ENCODE peak calls at places on chromosomes 11 and 22, in nine cellular contexts. One of them, this sample, is unnamed.
A peak's percentile ranks its signal among the peaks of the same experiment; 100 is the strongest.

GRCh38 chr22:37470087-37470445 is 16.1 kb downstream of the MFNG start:
- DNase-seq in Caco-2: no peak
- DNase-seq in CD8-positive, alpha-beta T cell: no peak
- DNase-seq in A549: no peak
- DNase-seq in lower lobe of right lung: no peak
- DNase-seq in glutamatergic neuron: no peak
- DNase-seq in fibroblast of the aortic adventitia: no peak
- DNase-seq in PC-3: no peak
- DNase-seq in AG09309: no peak
- DNase-seq in this sample: no peak

GRCh38 chr22:25281675-25282345 is 62.4 kb downstream of the CRYBB2 start:
- DNase-seq in lower lobe of right lung: no peak
- DNase-seq in AG09309: no peak
- DNase-seq in A549: no peak
- DNase-seq in CD8-positive, alpha-beta T cell: no peak
- DNase-seq in glutamatergic neuron: peak; percentile 24
- DNase-seq in fibroblast of the aortic adventitia: no peak
- DNase-seq in Caco-2: no peak
- DNase-seq in PC-3: no peak
- DNase-seq in this sample: peak; percentile 12

GRCh38 chr22:26308467-26308866 is 120.6 kb upstream of the ASPHD2 start:
- DNase-seq in A549: no peak
- DNase-seq in lower lobe of right lung: no peak
- DNase-seq in Caco-2: no peak
- DNase-seq in AG09309: no peak
- DNase-seq in fibroblast of the aortic adventitia: no peak
- DNase-seq in glutamatergic neuron: no peak
- DNase-seq in PC-3: no peak
- DNase-seq in CD8-positive, alpha-beta T cell: no peak
- DNase-seq in this sample: no peak

GRCh38 chr22:17921871-17922821 is 102.2 kb downstream of the MICAL3 start:
- DNase-seq in AG09309: no peak
- DNase-seq in A549: no peak
- DNase-seq in PC-3: no peak
- DNase-seq in CD8-positive, alpha-beta T cell: no peak
- DNase-seq in fibroblast of the aortic adventitia: no peak
- DNase-seq in Caco-2: peak; percentile 30
- DNase-seq in glutamatergic neuron: no peak
- DNase-seq in lower lobe of right lung: no peak
- DNase-seq in this sample: no peak

GRCh38 chr22:28366856-28367255 is 312.8 kb downstream of the TTC28 start:
- DNase-seq in fibroblast of the aortic adventitia: no peak
- DNase-seq in A549: no peak
- DNase-seq in lower lobe of right lung: no peak
- DNase-seq in AG09309: no peak
- DNase-seq in Caco-2: no peak
- DNase-seq in PC-3: no peak
- DNase-seq in CD8-positive, alpha-beta T cell: no peak
- DNase-seq in glutamatergic neuron: no peak
- DNase-seq in this sample: no peak

GRCh38 chr11:76699461-76700091 is 29.0 kb upstream of the LRRC32 start:
- DNase-seq in lower lobe of right lung: no peak
- DNase-seq in AG09309: no peak
- DNase-seq in Caco-2: no peak
- DNase-seq in fibroblast of the aortic adventitia: no peak
- DNase-seq in CD8-positive, alpha-beta T cell: no peak
- DNase-seq in PC-3: no peak
- DNase-seq in A549: no peak
- DNase-seq in glutamatergic neuron: no peak
- DNase-seq in this sample: no peak

GRCh38 chr11:82994615-82995014 is 77.1 kb downstream of the RAB30 start:
- DNase-seq in CD8-positive, alpha-beta T cell: no peak
- DNase-seq in lower lobe of right lung: no peak
- DNase-seq in Caco-2: no peak
- DNase-seq in glutamatergic neuron: no peak
- DNase-seq in AG09309: no peak
- DNase-seq in PC-3: no peak
- DNase-seq in fibroblast of the aortic adventitia: peak; percentile 10
- DNase-seq in A549: no peak
- DNase-seq in this sample: no peak

GRCh38 chr11:102280237-102280833 is 36.9 kb upstream of the BIRC3 start:
- DNase-seq in PC-3: no peak
- DNase-seq in A549: no peak
- DNase-seq in AG09309: no peak
- DNase-seq in Caco-2: no peak
- DNase-seq in lower lobe of right lung: no peak
- DNase-seq in fibroblast of the aortic adventitia: no peak
- DNase-seq in CD8-positive, alpha-beta T cell: no peak
- DNase-seq in glutamatergic neuron: no peak
- DNase-seq in this sample: no peak

GRCh38 chr22:33038131-33038772 is 19.9 kb downstream of the SYN3 start:
- DNase-seq in fibroblast of the aortic adventitia: no peak
- DNase-seq in lower lobe of right lung: no peak
- DNase-seq in AG09309: no peak
- DNase-seq in Caco-2: no peak
- DNase-seq in PC-3: no peak
- DNase-seq in A549: no peak
- DNase-seq in CD8-positive, alpha-beta T cell: no peak
- DNase-seq in glutamatergic neuron: no peak
- DNase-seq in this sample: no peak

GRCh38 chr22:21942407-21942895 is 10.2 kb downstream of the PPM1F start:
- DNase-seq in AG09309: peak; percentile 40
- DNase-seq in PC-3: peak; percentile 87
- DNase-seq in CD8-positive, alpha-beta T cell: no peak
- DNase-seq in Caco-2: no peak
- DNase-seq in fibroblast of the aortic adventitia: peak; percentile 92
- DNase-seq in A549: peak; percentile 49
- DNase-seq in lower lobe of right lung: peak; percentile 80
- DNase-seq in glutamatergic neuron: no peak
- DNase-seq in this sample: peak; percentile 72

GRCh38 chr11:57162179-57162898 is 19.4 kb upstream of the LRRC55 start:
- DNase-seq in PC-3: no peak
- DNase-seq in A549: no peak
- DNase-seq in Caco-2: no peak
- DNase-seq in glutamatergic neuron: no peak
- DNase-seq in AG09309: no peak
- DNase-seq in lower lobe of right lung: no peak
- DNase-seq in fibroblast of the aortic adventitia: peak; percentile 34
- DNase-seq in CD8-positive, alpha-beta T cell: no peak
- DNase-seq in this sample: no peak

GRCh38 chr11:57779275-57779674 is 17.7 kb downstream of the CTNND1 start:
- DNase-seq in glutamatergic neuron: no peak
- DNase-seq in CD8-positive, alpha-beta T cell: no peak
- DNase-seq in A549: peak; percentile 63
- DNase-seq in Caco-2: peak; percentile 74
- DNase-seq in lower lobe of right lung: no peak
- DNase-seq in PC-3: peak; percentile 82
- DNase-seq in fibroblast of the aortic adventitia: peak; percentile 78
- DNase-seq in AG09309: no peak
- DNase-seq in this sample: no peak

GRCh38 chr22:29938285-29938693 is 55.3 kb downstream of the MTMR3 start:
- DNase-seq in CD8-positive, alpha-beta T cell: no peak
- DNase-seq in A549: no peak
- DNase-seq in PC-3: no peak
- DNase-seq in glutamatergic neuron: no peak
- DNase-seq in Caco-2: no peak
- DNase-seq in fibroblast of the aortic adventitia: no peak
- DNase-seq in AG09309: no peak
- DNase-seq in lower lobe of right lung: no peak
- DNase-seq in this sample: no peak

GRCh38 chr11:78212586-78213371 is 24.1 kb downstream of the USP35 start:
- DNase-seq in glutamatergic neuron: no peak
- DNase-seq in AG09309: no peak
- DNase-seq in PC-3: no peak
- DNase-seq in fibroblast of the aortic adventitia: peak; percentile 48
- DNase-seq in lower lobe of right lung: no peak
- DNase-seq in Caco-2: no peak
- DNase-seq in A549: no peak
- DNase-seq in CD8-positive, alpha-beta T cell: no peak
- DNase-seq in this sample: no peak

GRCh38 chr11:8239056-8239455 is 24.6 kb downstream of the LMO1 start:
- DNase-seq in AG09309: no peak
- DNase-seq in Caco-2: no peak
- DNase-seq in glutamatergic neuron: peak; percentile 42
- DNase-seq in CD8-positive, alpha-beta T cell: no peak
- DNase-seq in A549: no peak
- DNase-seq in lower lobe of right lung: no peak
- DNase-seq in PC-3: no peak
- DNase-seq in fibroblast of the aortic adventitia: no peak
- DNase-seq in this sample: no peak

DNA sequence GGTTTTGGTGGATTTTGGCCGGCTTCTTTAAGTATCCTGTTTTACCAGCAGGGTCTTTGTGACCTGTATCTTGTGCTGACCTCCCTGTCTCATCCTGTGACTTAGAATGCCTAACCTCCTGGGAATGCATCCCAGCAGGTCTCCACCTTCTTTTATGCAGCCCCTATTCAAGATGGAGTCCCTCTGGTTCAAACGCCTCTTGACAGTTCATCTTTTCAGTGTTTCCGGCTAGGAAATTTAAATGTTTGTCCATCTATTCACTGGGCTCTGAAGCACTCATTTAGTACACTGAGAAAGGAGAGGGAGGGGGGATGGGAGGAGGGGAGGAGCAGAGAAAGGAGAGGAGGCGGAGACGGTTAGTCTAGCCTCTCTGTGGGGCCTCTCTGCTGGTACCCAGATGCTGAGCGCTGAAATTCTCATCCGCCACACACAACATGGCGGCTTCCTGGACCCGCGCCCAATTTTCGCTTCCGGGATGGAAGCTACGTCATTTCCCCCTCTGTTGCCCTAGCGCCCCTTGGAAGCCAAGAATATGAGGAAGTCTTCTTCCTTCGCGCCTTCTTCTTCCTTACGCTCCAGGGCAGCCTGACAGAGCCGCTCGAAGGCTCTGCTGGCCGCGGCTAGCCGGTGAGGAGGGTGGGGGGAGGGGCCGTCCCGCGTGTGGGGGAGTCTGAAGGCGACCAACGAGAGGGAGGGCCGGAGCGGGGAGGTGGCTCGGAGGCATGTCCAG is 69.0 kb upstream of the SYT13 start:
- DNase-seq in CD8-positive, alpha-beta T cell: peak; percentile 80
- DNase-seq in A549: peak; percentile 75
- DNase-seq in glutamatergic neuron: peak; percentile 85
- DNase-seq in lower lobe of right lung: peak; percentile 83
- DNase-seq in fibroblast of the aortic adventitia: peak; percentile 62
- DNase-seq in Caco-2: no peak
- DNase-seq in PC-3: no peak
- DNase-seq in AG09309: no peak
- DNase-seq in this sample: peak; percentile 63
- TF ChIP-seq CTCF in CD8-positive, alpha-beta T cell: no peak
- TF ChIP-seq CTCF in A549: no peak
- TF ChIP-seq CTCF in glutamatergic neuron: no peak
- TF ChIP-seq CTCF in lower lobe of right lung: no peak
- TF ChIP-seq CTCF in fibroblast of the aortic adventitia: no peak
- TF ChIP-seq CTCF in Caco-2: no peak
- TF ChIP-seq CTCF in PC-3: no peak
- TF ChIP-seq CTCF in AG09309: no peak
- TF ChIP-seq CTCF in this sample: no peak

GRCh38 chr11:134045799-134046635 is 22.9 kb upstream of the JAM3 start:
- DNase-seq in AG09309: no peak
- DNase-seq in Caco-2: peak; percentile 31
- DNase-seq in glutamatergic neuron: peak; percentile 62
- DNase-seq in A549: no peak
- DNase-seq in PC-3: no peak
- DNase-seq in CD8-positive, alpha-beta T cell: no peak
- DNase-seq in lower lobe of right lung: no peak
- DNase-seq in fibroblast of the aortic adventitia: no peak
- DNase-seq in this sample: peak; percentile 50
- TF ChIP-seq CTCF in AG09309: peak; percentile 56
- TF ChIP-seq CTCF in Caco-2: peak; percentile 17
- TF ChIP-seq CTCF in glutamatergic neuron: peak; percentile 53
- TF ChIP-seq CTCF in A549: no peak
- TF ChIP-seq CTCF in PC-3: no peak
- TF ChIP-seq CTCF in CD8-positive, alpha-beta T cell: peak; percentile 45
- TF ChIP-seq CTCF in lower lobe of right lung: peak; percentile 20
- TF ChIP-seq CTCF in fibroblast of the aortic adventitia: peak; percentile 58
- TF ChIP-seq CTCF in this sample: no peak

DNA sequence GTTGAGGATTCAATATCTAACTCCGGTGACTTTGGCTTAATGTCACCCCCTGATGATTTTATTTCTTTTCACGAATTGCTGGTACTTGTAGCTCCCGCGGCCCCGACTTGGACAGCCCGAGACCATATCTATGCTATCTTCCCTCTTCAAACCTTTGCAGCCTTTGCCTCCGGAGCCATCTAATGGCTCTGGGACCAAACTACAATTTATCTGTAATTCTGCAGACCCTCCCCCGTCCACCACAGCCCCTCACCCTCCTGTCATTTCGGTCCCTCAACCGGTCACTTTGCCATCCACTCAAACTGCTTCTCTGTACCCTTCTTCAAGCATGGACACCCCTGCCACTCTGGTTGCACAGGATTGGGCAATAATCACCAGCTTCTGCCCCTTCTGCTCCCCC is 25.7 kb upstream of the ALDH3B2 start:
- DNase-seq in Caco-2: no peak
- DNase-seq in A549: no peak
- DNase-seq in AG09309: no peak
- DNase-seq in glutamatergic neuron: no peak
- DNase-seq in fibroblast of the aortic adventitia: no peak
- DNase-seq in lower lobe of right lung: no peak
- DNase-seq in PC-3: no peak
- DNase-seq in CD8-positive, alpha-beta T cell: no peak
- DNase-seq in this sample: no peak
- TF ChIP-seq CTCF in Caco-2: no peak
- TF ChIP-seq CTCF in A549: no peak
- TF ChIP-seq CTCF in AG09309: no peak
- TF ChIP-seq CTCF in glutamatergic neuron: no peak
- TF ChIP-seq CTCF in fibroblast of the aortic adventitia: no peak
- TF ChIP-seq CTCF in lower lobe of right lung: no peak
- TF ChIP-seq CTCF in PC-3: peak; percentile 25
- TF ChIP-seq CTCF in CD8-positive, alpha-beta T cell: no peak
- TF ChIP-seq CTCF in this sample: no peak

GRCh38 chr22:43829904-43830851 is 18.1 kb upstream of the EFCAB6 start:
- DNase-seq in PC-3: no peak
- DNase-seq in CD8-positive, alpha-beta T cell: no peak
- DNase-seq in Caco-2: no peak
- DNase-seq in lower lobe of right lung: peak; percentile 56
- DNase-seq in A549: no peak
- DNase-seq in AG09309: no peak
- DNase-seq in fibroblast of the aortic adventitia: peak; percentile 80
- DNase-seq in glutamatergic neuron: peak; percentile 73
- DNase-seq in this sample: no peak

GRCh38 chr22:43827336-43827735 is 15.2 kb upstream of the EFCAB6 start:
- DNase-seq in PC-3: no peak
- DNase-seq in glutamatergic neuron: no peak
- DNase-seq in fibroblast of the aortic adventitia: no peak
- DNase-seq in Caco-2: no peak
- DNase-seq in CD8-positive, alpha-beta T cell: no peak
- DNase-seq in AG09309: no peak
- DNase-seq in A549: no peak
- DNase-seq in lower lobe of right lung: no peak
- DNase-seq in this sample: no peak

GRCh38 chr22:43827926-43828710 is 16.0 kb upstream of the EFCAB6 start:
- DNase-seq in glutamatergic neuron: no peak
- DNase-seq in Caco-2: no peak
- DNase-seq in CD8-positive, alpha-beta T cell: no peak
- DNase-seq in fibroblast of the aortic adventitia: no peak
- DNase-seq in PC-3: no peak
- DNase-seq in A549: peak; percentile 12
- DNase-seq in AG09309: no peak
- DNase-seq in lower lobe of right lung: no peak
- DNase-seq in this sample: no peak

GRCh38 chr22:43829448-43829821 is 17.3 kb upstream of the EFCAB6 start:
- DNase-seq in PC-3: no peak
- DNase-seq in glutamatergic neuron: peak; percentile 74
- DNase-seq in fibroblast of the aortic adventitia: no peak
- DNase-seq in Caco-2: no peak
- DNase-seq in A549: no peak
- DNase-seq in AG09309: no peak
- DNase-seq in lower lobe of right lung: peak; percentile 45
- DNase-seq in CD8-positive, alpha-beta T cell: no peak
- DNase-seq in this sample: no peak

GRCh38 chr22:43828711-43829447 is 16.8 kb upstream of the EFCAB6 start:
- DNase-seq in A549: peak; percentile 10
- DNase-seq in CD8-positive, alpha-beta T cell: no peak
- DNase-seq in AG09309: no peak
- DNase-seq in fibroblast of the aortic adventitia: peak; percentile 94
- DNase-seq in Caco-2: no peak
- DNase-seq in glutamatergic neuron: peak; percentile 72
- DNase-seq in PC-3: no peak
- DNase-seq in lower lobe of right lung: peak; percentile 59
- DNase-seq in this sample: no peak
- TF ChIP-seq CTCF in A549: no peak
- TF ChIP-seq CTCF in CD8-positive, alpha-beta T cell: no peak
- TF ChIP-seq CTCF in AG09309: peak; percentile 10
- TF ChIP-seq CTCF in fibroblast of the aortic adventitia: peak; percentile 35
- TF ChIP-seq CTCF in Caco-2: no peak
- TF ChIP-seq CTCF in glutamatergic neuron: no peak
- TF ChIP-seq CTCF in PC-3: no peak
- TF ChIP-seq CTCF in lower lobe of right lung: no peak
- TF ChIP-seq CTCF in this sample: no peak